ENCODE peak calls at places on chromosomes 4 and X, in four cellular contexts. K is K562, I is HepG2, N is GM12878. M is an unnamed sample.

GRCh38 chr4:66647468-66647867 is 897.8 kb downstream of the CENPC start:
- DNase-seq in K (no peak), I (no peak), N (no peak), M (no peak)

GRCh38 chrX:43693602-43694406 is 37.7 kb downstream of the MAOA start:
- DNase-seq in I (peak), N (no peak), K (no peak), M (no peak)

GRCh38 chr4:35709080-35709479 is 535.2 kb downstream of the ARAP2 start:
- DNase-seq in K (no peak), I (no peak), N (no peak), M (no peak)

GRCh38 chrX:18422325-18422724 is 3.1 kb upstream of the CDKL5 start:
- DNase-seq in I (no peak), K (no peak), N (no peak), M (no peak)

GRCh38 chr4:183444953-183445543 is 612 bp downstream of the CDKN2AIP start:
- DNase-seq in N (no peak), I (no peak), K (peak), M (peak)

GRCh38 chrX:97401154-97401553 is 517.4 kb downstream of the RPA4 start:
- DNase-seq in N (peak), I (peak), K (no peak), M (no peak)

GRCh38 chrX:104113237-104113965 is 1.1 kb downstream of the ZCCHC18 start:
- DNase-seq in I (peak), N (no peak), K (peak), M (peak)

GRCh38 chr4:161148051-161148450 is 1015.7 kb downstream of the FSTL5 start:
- DNase-seq in I (no peak), K (no peak), N (no peak), M (no peak)

GRCh38 chrX:27915617-27916016 is 65.6 kb downstream of the DCAF8L1 start:
- DNase-seq in K (no peak), I (no peak), N (peak), M (no peak)

GRCh38 chr4:79325436-79325835 is 425 bp downstream of the NAA11 start:
- DNase-seq in I (no peak), K (peak), N (no peak), M (no peak)

GRCh38 chrX:103686199-103687072 is at the start of gene MORF4L2:
- DNase-seq in K (peak), I (peak), N (peak), M (peak)

GRCh38 chrX:81564851-81565250 is 362.9 kb downstream of the SH3BGRL start:
- DNase-seq in N (no peak), I (no peak), K (no peak), M (no peak)

GRCh38 chrX:128975716-128976115 is 547.6 kb downstream of the SMARCA1 start:
- DNase-seq in N (no peak), I (peak), K (peak), M (peak)

GRCh38 chr4:153023692-153024394 is 87.7 kb downstream of the FHDC1 start:
- DNase-seq in N (no peak), I (no peak), K (peak), M (no peak)

GRCh38 chrX:20118065-20118824 is 1.5 kb upstream of the MAP7D2 start:
- DNase-seq in I (no peak), N (no peak), K (no peak), M (no peak)

GRCh38 chr4:86493460-86493859 is 100.7 kb upstream of the PTPN13 start:
- DNase-seq in K (no peak), N (no peak), I (no peak), M (no peak)

GRCh38 chr4:151820004-151820403 is 59.2 kb upstream of the GATB start:
- DNase-seq in I (no peak), N (no peak), K (no peak), M (no peak)

GRCh38 chrX:103480526-103480925 is 38.8 kb downstream of the RAB40A start:
- DNase-seq in I (no peak), K (no peak), N (no peak), M (no peak)

GRCh38 chr4:121711263-121712000 is 14.7 kb upstream of the ANXA5 start:
- DNase-seq in K (peak), N (no peak), I (peak), M (peak)

GRCh38 chrX:53284684-53285447 is 3.5 kb upstream of the IQSEC2 start:
- DNase-seq in K (peak), I (peak), N (peak), M (peak)

GRCh38 chr4:38872620-38873019 is 5.0 kb downstream of the FAM114A1 start:
- DNase-seq in N (no peak), K (peak), I (peak), M (no peak)

GRCh38 chr4:119841361-119841760 is 212.8 kb upstream of the PDE5A start:
- DNase-seq in N (no peak), I (no peak), K (no peak), M (no peak)

GRCh38 chrX:149629730-149630387 is 1.7 kb downstream of the TMEM185A start:
- DNase-seq in N (no peak), K (no peak), I (no peak), M (no peak)

GRCh38 chr4:38190717-38191178 is 230.6 kb downstream of the PTTG2 start:
- DNase-seq in I (no peak), K (no peak), N (no peak), M (no peak)

GRCh38 chr4:126630171-126630570 is 1002.6 kb upstream of the INTU start:
- DNase-seq in K (no peak), N (no peak), I (no peak), M (no peak)

GRCh38 chr4:106340774-106341173 is 24.4 kb downstream of the AIMP1 start:
- DNase-seq in K (no peak), N (no peak), I (no peak), M (no peak)

GRCh38 chr4:83267121-83267834 is 17.3 kb downstream of the COQ2 start:
- DNase-seq in I (no peak), N (no peak), K (no peak), M (no peak)

GRCh38 chr4:53015681-53016080 is 153.6 kb downstream of the RASL11B start:
- DNase-seq in I (peak), K (peak), N (no peak), M (peak)

GRCh38 chr4:145098675-145099037 is 545 bp downstream of the ABCE1 start:
- DNase-seq in K (peak), N (no peak), I (peak), M (no peak)

GRCh38 chr4:95728145-95728544 is 111.7 kb upstream of the PDHA2 start:
- DNase-seq in K (no peak), I (no peak), N (no peak), M (no peak)
- TF ChIP-seq ATF2 in K (no peak), I (no peak), N (no peak), M (no peak)

GRCh38 chrX:133046601-133047000 is 50.3 kb downstream of the USP26 start:
- DNase-seq in I (no peak), K (no peak), N (no peak), M (no peak)
- TF ChIP-seq SP1 in I (no peak), K (no peak), N (no peak), M (no peak)

GRCh38 chr4:1983846-1984405 is 24.8 kb downstream of the NELFA start:
- DNase-seq in K (no peak), I (no peak), N (no peak), M (no peak)
- TF ChIP-seq NR2C2 in K (no peak), I (no peak), N (no peak), M (no peak)

GRCh38 chrX:118502121-118502794 is 6.6 kb downstream of the DOCK11 start:
- DNase-seq in I (no peak), K (peak), N (no peak), M (no peak)
- TF ChIP-seq ATF2 in I (no peak), K (no peak), N (no peak), M (no peak)

GRCh38 chr4:176193898-176194297 is 1.5 kb downstream of the SPATA4 start:
- DNase-seq in N (no peak), I (no peak), K (no peak), M (no peak)
- TF ChIP-seq SP1 in N (no peak), I (no peak), K (no peak), M (no peak)

GRCh38 chrX:120428309-120428708 is 40.8 kb downstream of the LAMP2 start:
- DNase-seq in N (no peak), I (no peak), K (no peak), M (no peak)
- TF ChIP-seq NR2C2 in N (no peak), I (no peak), K (no peak), M (no peak)

DNA sequence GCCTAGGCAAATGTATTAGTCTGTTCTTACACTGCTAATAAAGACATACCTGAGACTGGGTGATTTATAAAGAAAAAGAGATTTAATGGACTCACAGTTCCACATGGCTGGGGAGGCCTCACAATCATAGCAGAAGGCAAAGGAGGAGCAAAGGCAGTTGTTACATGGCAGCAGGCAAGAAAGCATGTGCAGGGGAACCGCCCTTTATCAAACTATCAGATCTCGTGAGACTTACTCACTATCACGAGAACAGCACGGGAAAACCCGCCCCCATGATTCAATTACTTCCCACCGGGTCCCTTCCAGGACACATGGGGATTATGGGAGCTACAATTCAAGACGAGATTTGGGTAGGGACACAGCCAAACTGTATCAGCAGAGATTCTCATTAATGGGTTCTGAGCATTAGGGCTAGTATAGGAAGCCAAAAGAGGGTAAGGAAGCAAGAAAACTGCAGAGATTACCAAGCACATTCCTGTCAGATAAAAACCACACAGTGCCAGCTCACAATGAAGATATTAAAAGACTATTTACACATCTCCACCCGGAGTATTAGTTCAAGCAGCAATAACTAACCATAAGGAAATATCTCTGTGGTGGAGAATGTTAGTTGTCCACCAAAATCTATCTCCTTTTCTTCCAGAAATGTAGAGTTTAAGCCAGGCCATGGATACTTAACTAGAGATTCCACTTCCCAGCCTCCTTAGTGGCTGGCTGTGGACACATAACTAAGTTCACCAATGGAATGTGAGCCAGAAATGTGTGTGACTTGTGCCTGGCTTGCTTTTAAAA is 61.2 kb upstream of the HOPX start:
- DNase-seq in K (no peak), N (no peak), I (no peak), M (no peak)
- TF ChIP-seq ATF2 in K (no peak), N (no peak), I (no peak), M (no peak)

DNA sequence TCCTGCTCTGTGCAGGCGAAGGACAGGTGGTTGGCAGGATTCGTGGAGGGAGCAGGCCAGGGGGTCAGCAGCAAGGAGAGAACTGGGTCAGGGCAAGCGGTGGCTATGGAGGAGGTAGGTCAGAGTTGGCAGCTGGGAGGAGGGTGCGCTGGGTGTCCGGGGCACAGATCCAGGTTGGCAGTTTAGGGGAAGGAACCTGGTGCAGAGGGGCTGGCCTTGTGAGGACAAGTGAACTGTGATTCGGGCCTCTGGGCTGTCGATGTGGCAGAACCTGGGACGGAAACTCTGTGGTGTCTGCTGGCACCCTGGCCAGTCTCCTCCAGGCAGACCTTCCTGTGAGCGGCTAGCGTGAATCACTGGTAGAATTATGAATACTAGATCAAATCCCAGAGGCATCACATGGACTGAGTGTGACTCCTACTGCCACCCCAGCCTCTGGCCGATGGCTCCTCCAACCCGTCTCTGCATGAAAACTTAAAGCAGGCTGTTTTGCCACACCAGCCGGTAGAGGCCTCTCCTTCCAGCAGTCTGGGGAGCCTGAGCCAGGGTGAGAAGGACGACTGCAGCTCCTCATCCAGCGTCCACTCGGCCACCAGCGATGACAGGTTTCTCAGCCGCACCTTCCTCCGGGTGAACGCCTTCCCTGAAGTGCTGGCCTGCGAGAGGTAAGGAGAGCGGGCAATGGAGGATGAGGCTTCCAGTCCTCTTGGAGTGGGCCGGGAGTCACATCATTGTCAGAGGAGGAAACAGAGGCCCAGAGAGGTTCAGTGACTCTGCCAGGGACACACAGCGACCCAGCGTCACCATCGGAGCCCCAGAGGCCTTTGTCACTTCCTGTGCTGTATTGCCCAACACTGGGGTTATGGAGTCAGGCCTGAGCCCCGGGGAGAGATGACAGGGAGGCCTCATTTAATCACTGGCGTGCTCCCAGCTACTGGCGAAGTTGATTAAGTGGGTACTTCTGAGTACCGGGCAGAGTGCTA is 20.3 kb downstream of the EVC start:
- DNase-seq in N (no peak), I (no peak), K (no peak), M (no peak)
- TF ChIP-seq SP1 in N (no peak), I (no peak), K (no peak), M (no peak)